ENCODE peak calls at places on chromosomes 7 and 10, in seven cellular contexts. One of them, this sample, is unnamed. For H3K27me3, the result is how much of the 10 kb centered on the place peaks cover.

GRCh38 chr7:107007004-107007891 is 37.3 kb upstream of the PRKAR2B start:
- DNase-seq in lower lobe of right lung: no peak
- DNase-seq in astrocyte: no peak
- DNase-seq in neural progenitor cell: no peak
- DNase-seq in upper lobe of right lung: no peak
- DNase-seq in H9: no peak
- DNase-seq in cardiac muscle cell: peak
- DNase-seq in this sample: no peak

GRCh38 chr7:5217396-5217795 is 27.4 kb downstream of the WIPI2 start:
- DNase-seq in lower lobe of right lung: no peak
- DNase-seq in astrocyte: no peak
- DNase-seq in H9: no peak
- DNase-seq in cardiac muscle cell: no peak
- DNase-seq in neural progenitor cell: no peak
- DNase-seq in upper lobe of right lung: peak
- DNase-seq in this sample: no peak

GRCh38 chr10:124497196-124497990 is 35.8 kb downstream of the LHPP start:
- DNase-seq in H9: no peak
- DNase-seq in lower lobe of right lung: no peak
- DNase-seq in cardiac muscle cell: no peak
- DNase-seq in upper lobe of right lung: no peak
- DNase-seq in astrocyte: no peak
- DNase-seq in neural progenitor cell: no peak
- DNase-seq in this sample: no peak

GRCh38 chr7:97024209-97025129 is at the start of gene DLX5:
- DNase-seq in upper lobe of right lung: no peak
- DNase-seq in neural progenitor cell: peak
- DNase-seq in cardiac muscle cell: peak
- DNase-seq in H9: peak
- DNase-seq in astrocyte: peak
- DNase-seq in lower lobe of right lung: no peak
- DNase-seq in this sample: no peak

GRCh38 chr10:124709862-124710261 is 34.3 kb downstream of the FAM53B start:
- DNase-seq in H9: no peak
- DNase-seq in astrocyte: no peak
- DNase-seq in cardiac muscle cell: no peak
- DNase-seq in upper lobe of right lung: peak
- DNase-seq in neural progenitor cell: no peak
- DNase-seq in lower lobe of right lung: peak
- DNase-seq in this sample: no peak

GRCh38 chr10:98301664-98302319 is 33.8 kb upstream of the LOXL4 start:
- DNase-seq in upper lobe of right lung: no peak
- DNase-seq in astrocyte: no peak
- DNase-seq in neural progenitor cell: no peak
- DNase-seq in cardiac muscle cell: no peak
- DNase-seq in lower lobe of right lung: no peak
- DNase-seq in H9: no peak
- DNase-seq in this sample: no peak

GRCh38 chr7:19747740-19748339 is 25.6 kb downstream of the TMEM196 start:
- DNase-seq in cardiac muscle cell: peak
- DNase-seq in lower lobe of right lung: no peak
- DNase-seq in neural progenitor cell: peak
- DNase-seq in H9: no peak
- DNase-seq in astrocyte: peak
- DNase-seq in upper lobe of right lung: no peak
- DNase-seq in this sample: no peak

GRCh38 chr7:6505685-6506559 is 45.3 kb downstream of the GRID2IP start:
- DNase-seq in neural progenitor cell: no peak
- DNase-seq in cardiac muscle cell: no peak
- DNase-seq in upper lobe of right lung: no peak
- DNase-seq in lower lobe of right lung: no peak
- DNase-seq in astrocyte: no peak
- DNase-seq in H9: no peak
- DNase-seq in this sample: no peak

GRCh38 chr7:69624431-69624830 is 26.2 kb downstream of the AUTS2 start:
- DNase-seq in upper lobe of right lung: no peak
- DNase-seq in astrocyte: no peak
- DNase-seq in lower lobe of right lung: no peak
- DNase-seq in H9: no peak
- DNase-seq in neural progenitor cell: no peak
- DNase-seq in cardiac muscle cell: no peak
- DNase-seq in this sample: no peak

GRCh38 chr10:79376751-79377556 is 29.7 kb downstream of the PPIF start:
- DNase-seq in neural progenitor cell: no peak
- DNase-seq in upper lobe of right lung: no peak
- DNase-seq in cardiac muscle cell: no peak
- DNase-seq in lower lobe of right lung: no peak
- DNase-seq in astrocyte: no peak
- DNase-seq in H9: no peak
- DNase-seq in this sample: no peak

GRCh38 chr10:123563581-123563855 is 102.6 kb upstream of the GPR26 start:
- DNase-seq in cardiac muscle cell: no peak
- DNase-seq in astrocyte: no peak
- DNase-seq in H9: no peak
- DNase-seq in neural progenitor cell: no peak
- DNase-seq in lower lobe of right lung: no peak
- DNase-seq in upper lobe of right lung: no peak
- DNase-seq in this sample: no peak

DNA sequence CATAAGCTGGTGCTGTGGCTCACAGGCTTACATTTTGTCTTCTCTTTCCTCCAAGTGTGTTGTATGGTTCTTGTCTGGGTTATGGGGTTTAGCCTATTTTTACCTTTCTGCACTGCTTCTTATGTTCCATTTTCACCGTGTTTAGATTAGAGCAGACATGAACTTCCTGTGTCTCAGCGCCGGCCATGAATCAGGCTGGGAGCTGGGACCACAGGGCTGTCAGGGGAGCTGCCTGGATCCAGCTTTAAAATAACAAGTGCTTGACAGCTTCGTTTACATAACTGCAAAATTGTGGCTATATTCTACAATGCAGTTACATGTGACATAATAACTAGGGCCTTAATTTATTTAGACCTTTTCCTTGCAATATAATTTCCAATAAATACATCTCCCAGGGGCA is 530.5 kb upstream of the FZD8 start:
- DNase-seq in astrocyte: peak
- DNase-seq in neural progenitor cell: no peak
- DNase-seq in upper lobe of right lung: no peak
- DNase-seq in lower lobe of right lung: no peak
- DNase-seq in H9: no peak
- DNase-seq in cardiac muscle cell: peak
- DNase-seq in this sample: no peak
- H3K27ac ChIP-seq in astrocyte: peak
- H3K27ac ChIP-seq in neural progenitor cell: no peak
- H3K27ac ChIP-seq in upper lobe of right lung: no peak
- H3K27ac ChIP-seq in lower lobe of right lung: peak
- H3K27ac ChIP-seq in H9: no peak
- H3K27ac ChIP-seq in cardiac muscle cell: no peak
- H3K27ac ChIP-seq in this sample: no peak

DNA sequence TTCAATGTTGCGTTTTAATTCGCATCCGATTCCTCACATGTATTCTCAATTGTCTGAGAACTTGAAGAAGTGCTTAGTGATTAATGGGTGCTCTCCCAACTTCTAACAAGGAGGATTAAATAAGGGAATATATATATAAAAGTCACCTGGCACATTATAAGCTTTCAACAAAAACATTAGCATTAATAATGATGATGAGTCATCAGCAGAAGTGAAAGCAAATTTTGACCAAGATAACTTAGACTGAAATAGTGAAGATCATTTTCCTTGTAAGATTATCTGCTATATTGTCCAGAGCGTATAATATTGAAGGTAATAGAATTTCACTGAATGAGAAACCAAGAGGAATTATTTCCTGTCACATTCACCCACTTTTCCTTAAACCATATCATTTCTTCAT is 8.5 kb downstream of the ASAH2 start:
- DNase-seq in astrocyte: no peak
- DNase-seq in lower lobe of right lung: no peak
- DNase-seq in cardiac muscle cell: no peak
- DNase-seq in H9: no peak
- DNase-seq in upper lobe of right lung: no peak
- DNase-seq in neural progenitor cell: no peak
- DNase-seq in this sample: no peak
- H3K27me3 ChIP-seq in astrocyte: under half
- H3K27me3 ChIP-seq in lower lobe of right lung: under half
- H3K27me3 ChIP-seq in cardiac muscle cell: under half
- H3K27me3 ChIP-seq in H9: under half
- H3K27me3 ChIP-seq in upper lobe of right lung: under half
- H3K27me3 ChIP-seq in neural progenitor cell: under half
- H3K27me3 ChIP-seq in this sample: under half

GRCh38 chr10:27391916-27392315 is 112.2 kb upstream of the RAB18 start:
- DNase-seq in neural progenitor cell: no peak
- DNase-seq in upper lobe of right lung: no peak
- DNase-seq in H9: no peak
- DNase-seq in lower lobe of right lung: no peak
- DNase-seq in cardiac muscle cell: no peak
- DNase-seq in astrocyte: no peak
- DNase-seq in this sample: no peak

GRCh38 chr10:27392606-27393005 is 111.5 kb upstream of the RAB18 start:
- DNase-seq in astrocyte: no peak
- DNase-seq in neural progenitor cell: no peak
- DNase-seq in H9: no peak
- DNase-seq in cardiac muscle cell: no peak
- DNase-seq in lower lobe of right lung: no peak
- DNase-seq in upper lobe of right lung: no peak
- DNase-seq in this sample: no peak

GRCh38 chr10:27390681-27391080 is 113.4 kb upstream of the RAB18 start:
- DNase-seq in astrocyte: no peak
- DNase-seq in cardiac muscle cell: no peak
- DNase-seq in upper lobe of right lung: no peak
- DNase-seq in neural progenitor cell: no peak
- DNase-seq in H9: no peak
- DNase-seq in lower lobe of right lung: no peak
- DNase-seq in this sample: no peak

GRCh38 chr10:27391325-27391724 is 112.8 kb upstream of the RAB18 start:
- DNase-seq in H9: no peak
- DNase-seq in cardiac muscle cell: no peak
- DNase-seq in lower lobe of right lung: no peak
- DNase-seq in upper lobe of right lung: no peak
- DNase-seq in neural progenitor cell: no peak
- DNase-seq in astrocyte: no peak
- DNase-seq in this sample: no peak

GRCh38 chr10:27388761-27389399 is 115.2 kb upstream of the RAB18 start:
- DNase-seq in lower lobe of right lung: no peak
- DNase-seq in cardiac muscle cell: peak
- DNase-seq in neural progenitor cell: no peak
- DNase-seq in upper lobe of right lung: no peak
- DNase-seq in astrocyte: no peak
- DNase-seq in H9: no peak
- DNase-seq in this sample: no peak
- TF ChIP-seq CTCF in lower lobe of right lung: no peak
- TF ChIP-seq CTCF in cardiac muscle cell: no peak
- TF ChIP-seq CTCF in neural progenitor cell: no peak
- TF ChIP-seq CTCF in upper lobe of right lung: no peak
- TF ChIP-seq CTCF in astrocyte: no peak
- TF ChIP-seq CTCF in H9: no peak
- TF ChIP-seq CTCF in this sample: no peak

DNA sequence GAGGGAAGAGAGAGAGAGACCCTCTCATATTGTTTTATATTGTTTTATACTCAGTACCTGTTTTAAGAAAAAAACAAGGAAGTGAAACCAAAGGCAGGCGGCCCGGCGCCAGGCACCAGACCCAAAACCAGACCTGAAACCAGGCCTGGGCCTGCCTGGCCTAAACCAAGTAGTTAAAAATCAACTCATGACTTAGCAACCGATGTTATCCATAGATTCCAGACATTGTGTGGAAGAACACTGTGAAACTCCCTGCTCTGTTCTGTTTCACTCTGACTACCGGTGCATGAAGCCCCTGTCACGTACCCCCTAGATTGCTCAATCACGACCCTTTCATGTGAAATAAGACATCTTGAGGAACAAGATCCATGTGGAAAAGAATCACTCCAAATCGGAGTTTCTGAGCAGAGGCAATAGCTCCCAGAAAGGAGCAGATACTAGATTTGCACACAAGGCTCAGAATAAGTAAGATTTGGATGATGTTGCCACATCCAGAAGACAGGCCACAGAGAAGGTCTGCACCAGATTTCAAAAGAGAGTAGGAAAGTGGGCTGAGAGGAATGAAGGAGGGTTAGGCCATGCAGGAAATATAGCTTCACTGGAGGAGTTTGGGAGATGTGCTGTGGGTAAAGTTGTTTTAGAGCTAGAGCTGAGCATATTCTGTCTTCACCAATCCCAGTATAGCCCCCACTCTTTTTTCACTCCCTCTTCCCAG is 8.7 kb upstream of the ZNF248 start:
- DNase-seq in astrocyte: no peak
- DNase-seq in upper lobe of right lung: no peak
- DNase-seq in H9: no peak
- DNase-seq in neural progenitor cell: no peak
- DNase-seq in lower lobe of right lung: no peak
- DNase-seq in cardiac muscle cell: no peak
- DNase-seq in this sample: no peak
- H3K27ac ChIP-seq in astrocyte: no peak
- H3K27ac ChIP-seq in upper lobe of right lung: no peak
- H3K27ac ChIP-seq in H9: no peak
- H3K27ac ChIP-seq in neural progenitor cell: no peak
- H3K27ac ChIP-seq in lower lobe of right lung: no peak
- H3K27ac ChIP-seq in cardiac muscle cell: no peak
- H3K27ac ChIP-seq in this sample: no peak

GRCh38 chr7:81751619-81752317 is 18.1 kb downstream of the HGF start:
- DNase-seq in H9: no peak
- DNase-seq in astrocyte: no peak
- DNase-seq in upper lobe of right lung: no peak
- DNase-seq in cardiac muscle cell: no peak
- DNase-seq in lower lobe of right lung: no peak
- DNase-seq in neural progenitor cell: no peak
- DNase-seq in this sample: no peak

GRCh38 chr7:81753392-81753791 is 16.5 kb downstream of the HGF start:
- DNase-seq in neural progenitor cell: no peak
- DNase-seq in cardiac muscle cell: no peak
- DNase-seq in upper lobe of right lung: no peak
- DNase-seq in astrocyte: no peak
- DNase-seq in H9: no peak
- DNase-seq in lower lobe of right lung: no peak
- DNase-seq in this sample: no peak

DNA sequence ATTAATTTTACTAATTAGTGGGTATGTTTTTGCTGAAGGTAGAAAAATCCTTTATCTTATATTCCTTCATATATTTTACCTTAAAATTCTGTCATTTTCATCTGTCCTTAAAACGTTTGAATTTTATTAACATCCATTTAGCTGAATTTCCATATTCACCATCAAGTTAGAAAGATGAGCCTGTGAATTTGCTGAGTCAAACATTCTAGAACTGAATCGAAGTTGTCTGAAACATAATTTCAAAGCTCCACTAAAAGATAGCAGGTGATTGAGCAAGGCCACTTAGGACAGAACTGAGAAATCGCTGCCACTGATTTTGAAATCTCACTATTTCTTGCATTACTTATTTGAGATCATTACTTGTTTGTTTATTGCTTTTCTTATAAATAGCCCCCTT is 17.5 kb downstream of the HGF start:
- DNase-seq in astrocyte: no peak
- DNase-seq in neural progenitor cell: no peak
- DNase-seq in cardiac muscle cell: no peak
- DNase-seq in upper lobe of right lung: no peak
- DNase-seq in lower lobe of right lung: no peak
- DNase-seq in H9: no peak
- DNase-seq in this sample: no peak
- H3K27me3 ChIP-seq in astrocyte: under half
- H3K27me3 ChIP-seq in neural progenitor cell: under half
- H3K27me3 ChIP-seq in cardiac muscle cell: under half
- H3K27me3 ChIP-seq in upper lobe of right lung: under half
- H3K27me3 ChIP-seq in lower lobe of right lung: under half
- H3K27me3 ChIP-seq in H9: under half
- H3K27me3 ChIP-seq in this sample: under half

This sample was measured in CD4-positive, alpha-beta T cell.